ENCODE peak calls at places on chromosomes 12 and 14, in seven cellular contexts. P is nephron progenitor cell; Y is EL; O is heart left ventricle; W is activated naive CD8-positive, alpha-beta T cell treated with anti-CD3 and anti-CD28 coated beads, Interleukin-2, amount 50 U/mL, for 24 hours; M is GM18507; J is left colon. I is an unnamed sample.

GRCh38 chr14:76050797-76051392 is 65.3 kb downstream of the IFT43 start:
- DNase-seq in P (peak; percentile 70), Y (peak; percentile 63), O (no peak), W (peak; percentile 55), M (peak; percentile 36), J (no peak), I (peak; percentile 60)

GRCh38 chr12:94677778-94678177 is 27.4 kb upstream of the TMCC3 start:
- DNase-seq in P (no peak), Y (no peak), O (no peak), W (no peak), M (no peak), J (no peak), I (no peak)

GRCh38 chr12:26787125-26787495 is 45.9 kb downstream of the ITPR2 start:
- DNase-seq in P (no peak), Y (peak; percentile 80), O (no peak), W (no peak), M (no peak), J (no peak), I (peak; percentile 84)

GRCh38 chr12:66321433-66321832 is 19.1 kb downstream of the HELB start:
- DNase-seq in P (no peak), Y (no peak), O (no peak), W (no peak), M (no peak), J (no peak), I (no peak)

GRCh38 chr14:90489306-90489705 is 92.5 kb downstream of the CALM1 start:
- DNase-seq in P (no peak), Y (no peak), O (no peak), W (no peak), M (no peak), J (no peak), I (no peak)

GRCh38 chr12:99553461-99553860 is 94.1 kb upstream of the GARIN6 start:
- DNase-seq in P (no peak), Y (no peak), O (no peak), W (no peak), M (no peak), J (no peak), I (no peak)

GRCh38 chr14:50225974-50226297 is 5.4 kb downstream of the SOS2 start:
- DNase-seq in P (no peak), Y (peak; percentile 9), O (no peak), W (no peak), M (no peak), J (no peak), I (no peak)

GRCh38 chr14:98728024-98728423 is 544.0 kb downstream of the BCL11B start:
- DNase-seq in P (no peak), Y (no peak), O (no peak), W (no peak), M (no peak), J (no peak), I (no peak)

GRCh38 chr14:74913986-74914573 is 9.0 kb downstream of the RPS6KL1 start:
- DNase-seq in P (peak; percentile 56), Y (peak; percentile 72), O (peak; percentile 75), W (no peak), M (no peak), J (peak; percentile 52), I (peak; percentile 60)

GRCh38 chr12:64318605-64319004 is 72.0 kb downstream of the C12orf56 start:
- DNase-seq in P (peak; percentile 5), Y (peak; percentile 33), O (no peak), W (no peak), M (no peak), J (no peak), I (no peak)

GRCh38 chr12:49631336-49631907 is 8.1 kb downstream of the PRPF40B start:
- DNase-seq in P (no peak), Y (no peak), O (no peak), W (no peak), M (no peak), J (no peak), I (no peak)

GRCh38 chr12:104686196-104686595 is 229.4 kb downstream of the CHST11 start:
- DNase-seq in P (no peak), Y (peak; percentile 35), O (no peak), W (no peak), M (no peak), J (no peak), I (no peak)

GRCh38 chr12:45732936-45733335 is 3.4 kb downstream of the ARID2 start:
- DNase-seq in P (no peak), Y (no peak), O (no peak), W (no peak), M (no peak), J (no peak), I (no peak)

GRCh38 chr12:54016478-54016964 is 7.7 kb downstream of the HOXC8 start:
- DNase-seq in P (peak; percentile 75), Y (peak; percentile 88), O (no peak), W (no peak), M (no peak), J (no peak), I (peak; percentile 68)

GRCh38 chr12:106213721-106214121 is 34.1 kb downstream of the CKAP4 start:
- DNase-seq in P (no peak), Y (no peak), O (no peak), W (no peak), M (no peak), J (no peak), I (peak; percentile 10)

GRCh38 chr12:102847131-102847530 is 69.9 kb downstream of the PAH start:
- DNase-seq in P (no peak), Y (peak; percentile 63), O (no peak), W (no peak), M (no peak), J (no peak), I (peak; percentile 11)

GRCh38 chr14:66539034-66539433 is 31.1 kb downstream of the GPHN start:
- DNase-seq in P (no peak), Y (no peak), O (no peak), W (no peak), M (no peak), J (no peak), I (no peak)

GRCh38 chr14:43005807-43006206 is 1399.1 kb downstream of the LRFN5 start:
- DNase-seq in P (no peak), Y (no peak), O (no peak), W (no peak), M (no peak), J (no peak), I (no peak)

GRCh38 chr12:75964150-75964549 is 67.4 kb downstream of the PHLDA1 start:
- DNase-seq in P (no peak), Y (no peak), O (no peak), W (no peak), M (no peak), J (peak; percentile 59), I (no peak)

GRCh38 chr14:73627033-73627432 is 14.7 kb downstream of the ACOT6 start:
- DNase-seq in P (no peak), Y (no peak), O (no peak), W (no peak), M (no peak), J (no peak), I (no peak)

GRCh38 chr12:124045671-124046070 is 72.7 kb downstream of the ZNF664 start:
- DNase-seq in P (no peak), Y (no peak), O (no peak), W (no peak), M (no peak), J (no peak), I (no peak)

GRCh38 chr14:59407246-59407615 is 57.9 kb downstream of the GPR135 start:
- DNase-seq in P (no peak), Y (peak; percentile 86), O (no peak), W (no peak), M (no peak), J (no peak), I (peak; percentile 96)

GRCh38 chr12:105825141-105825540 is 313.6 kb downstream of the NUAK1 start:
- DNase-seq in P (no peak), Y (no peak), O (no peak), W (no peak), M (no peak), J (no peak), I (no peak)